ENCODE peak calls at places on chromosome 4, in seven cellular contexts. C is SK-N-SH, X is HCT116, G is HepG2, M is Panc1, B is K562, P is GM12878. H is an unnamed sample.
A peak's percentile ranks its signal among the peaks of the same experiment; 100 is the strongest.

GRCh38 chr4:19700951-19701350 is 550.8 kb upstream of the SLIT2 start:
- DNase-seq in C (no peak), X (no peak), G (no peak), M (no peak), B (no peak), P (no peak), H (no peak)

GRCh38 chr4:76214269-76214628 is 625 bp upstream of the SCARB2 start:
- DNase-seq in C (no peak), X (no peak), G (no peak), M (no peak), B (no peak), P (no peak), H (no peak)

GRCh38 chr4:38449506-38450174 is 214.4 kb upstream of the KLF3 start:
- DNase-seq in C (no peak), X (no peak), G (peak; percentile 51), M (no peak), B (no peak), P (no peak), H (no peak)

GRCh38 chr4:11698846-11699590 is 270.3 kb upstream of the HS3ST1 start:
- DNase-seq in C (no peak), X (peak; percentile 95), G (no peak), M (no peak), B (no peak), P (no peak), H (no peak)

GRCh38 chr4:146998157-146998556 is 52.5 kb upstream of the TTC29 start:
- DNase-seq in C (no peak), X (no peak), G (no peak), M (no peak), B (no peak), P (no peak), H (no peak)

GRCh38 chr4:56049428-56050212 is 100.9 kb downstream of the CEP135 start:
- DNase-seq in C (peak; percentile 69), X (peak; percentile 19), G (no peak), M (no peak), B (peak; percentile 13), P (no peak), H (peak; percentile 21)

GRCh38 chr4:1752284-1753041 is 31.1 kb downstream of the TACC3 start:
- DNase-seq in C (no peak), X (no peak), G (peak; percentile 69), M (no peak), B (peak; percentile 59), P (no peak), H (no peak)

GRCh38 chr4:85407546-85407945 is 67.4 kb upstream of the ARHGAP24 start:
- DNase-seq in C (no peak), X (no peak), G (no peak), M (no peak), B (no peak), P (no peak), H (no peak)

GRCh38 chr4:53558061-53558801 is 33.1 kb downstream of the LNX1 start:
- DNase-seq in C (no peak), X (no peak), G (no peak), M (no peak), B (no peak), P (no peak), H (no peak)

GRCh38 chr4:142743071-142743825 is 102.9 kb downstream of the INPP4B start:
- DNase-seq in C (no peak), X (no peak), G (no peak), M (no peak), B (no peak), P (no peak), H (no peak)

GRCh38 chr4:2432991-2433530 is 14.3 kb downstream of the CFAP99 start:
- DNase-seq in C (no peak), X (no peak), G (no peak), M (no peak), B (peak; percentile 53), P (no peak), H (no peak)

GRCh38 chr4:64272432-64272831 is 136.8 kb downstream of the TECRL start:
- DNase-seq in C (no peak), X (no peak), G (no peak), M (no peak), B (no peak), P (no peak), H (no peak)

GRCh38 chr4:163166041-163166579 is 580 bp downstream of the NAF1 start:
- DNase-seq in C (peak; percentile 75), X (no peak), G (peak; percentile 26), M (no peak), B (peak; percentile 52), P (no peak), H (peak; percentile 77)

GRCh38 chr4:24805566-24805965 is 10.2 kb downstream of the SOD3 start:
- DNase-seq in C (no peak), X (no peak), G (no peak), M (no peak), B (peak; percentile 18), P (no peak), H (no peak)

GRCh38 chr4:40204507-40205258 is 7.9 kb downstream of the RHOH start:
- DNase-seq in C (no peak), X (no peak), G (no peak), M (no peak), B (no peak), P (no peak), H (no peak)

GRCh38 chr4:169724251-169724650 is 33.5 kb downstream of the HPF1 start:
- DNase-seq in C (no peak), X (no peak), G (no peak), M (no peak), B (no peak), P (no peak), H (no peak)

GRCh38 chr4:176635372-176636261 is 157.1 kb downstream of the VEGFC start:
- DNase-seq in C (no peak), X (no peak), G (no peak), M (peak; percentile 10), B (no peak), P (no peak), H (no peak)

GRCh38 chr4:103786014-103786413 is 66.2 kb upstream of the TACR3 start:
- DNase-seq in C (peak; percentile 16), X (peak; percentile 56), G (peak; percentile 64), M (peak; percentile 20), B (peak; percentile 12), P (peak; percentile 17), H (no peak)

GRCh38 chr4:24768604-24769003 is 26.8 kb upstream of the SOD3 start:
- DNase-seq in C (no peak), X (no peak), G (no peak), M (no peak), B (no peak), P (no peak), H (no peak)

GRCh38 chr4:64230709-64231310 is 178.4 kb downstream of the TECRL start:
- DNase-seq in C (peak; percentile 3), X (peak; percentile 8), G (no peak), M (no peak), B (peak; percentile 9), P (no peak), H (no peak)

GRCh38 chr4:8863759-8864682 is 7.6 kb downstream of the HMX1 start:
- DNase-seq in C (no peak), X (no peak), G (no peak), M (no peak), B (no peak), P (no peak), H (no peak)

GRCh38 chr4:8866828-8867623 is 4.6 kb downstream of the HMX1 start:
- DNase-seq in C (no peak), X (no peak), G (no peak), M (no peak), B (no peak), P (no peak), H (no peak)

GRCh38 chr4:8864912-8865680 is 6.5 kb downstream of the HMX1 start:
- DNase-seq in C (no peak), X (no peak), G (no peak), M (no peak), B (no peak), P (no peak), H (no peak)

GRCh38 chr4:8866421-8866820 is 5.2 kb downstream of the HMX1 start:
- DNase-seq in C (no peak), X (no peak), G (no peak), M (no peak), B (no peak), P (no peak), H (no peak)

GRCh38 chr4:8865681-8866310 is 5.8 kb downstream of the HMX1 start:
- DNase-seq in C (no peak), X (no peak), G (no peak), M (no peak), B (no peak), P (no peak), H (no peak)
- H3K4me1 ChIP-seq in C (no peaks in the 10 kb centered on the region), X (no peaks in the 10 kb centered on the region), G (no peaks in the 10 kb centered on the region), M (no peaks in the 10 kb centered on the region), B (no peaks in the 10 kb centered on the region), P (no peaks in the 10 kb centered on the region), H (peaks cover 21% of the 10 kb centered on the region)

GRCh38 chr4:110634320-110635154 is 11.7 kb upstream of the PITX2 start:
- DNase-seq in C (no peak), X (no peak), G (no peak), M (no peak), B (no peak), P (no peak), H (no peak)

GRCh38 chr4:110635155-110635479 is 12.2 kb upstream of the PITX2 start:
- DNase-seq in C (no peak), X (no peak), G (no peak), M (no peak), B (no peak), P (no peak), H (no peak)

GRCh38 chr4:110637408-110638131 is 14.7 kb upstream of the PITX2 start:
- DNase-seq in C (no peak), X (no peak), G (no peak), M (no peak), B (no peak), P (no peak), H (peak; percentile 75)

GRCh38 chr4:110636677-110637407 is 14.0 kb upstream of the PITX2 start:
- DNase-seq in C (no peak), X (peak; percentile 57), G (no peak), M (no peak), B (no peak), P (no peak), H (no peak)

DNA sequence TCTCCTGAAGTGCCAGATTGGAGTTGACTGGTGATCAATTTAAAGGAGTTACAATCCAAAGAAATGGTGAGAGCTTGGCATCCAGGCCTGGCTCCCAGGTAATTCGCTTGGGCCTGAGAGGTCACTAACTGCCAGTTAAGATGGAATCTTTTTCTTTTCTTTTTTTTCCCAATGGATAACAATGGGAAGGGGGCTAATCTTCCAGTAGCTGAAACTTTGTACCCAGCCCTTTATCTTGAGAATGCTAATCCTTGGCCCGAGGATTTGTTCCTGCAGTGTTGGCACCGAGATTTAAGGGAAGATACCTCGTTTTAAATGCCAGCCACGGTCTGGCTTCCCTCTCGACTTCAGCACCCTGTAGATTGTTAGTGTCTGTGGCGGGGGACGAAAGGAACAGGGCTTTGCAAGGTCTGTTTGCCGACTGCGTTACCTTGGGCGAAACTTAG is 13.4 kb upstream of the PITX2 start:
- DNase-seq in C (no peak), X (peak; percentile 23), G (no peak), M (no peak), B (no peak), P (no peak), H (no peak)
- TF ChIP-seq SIN3A in C (no peak), X (no peak), G (no peak), M (no peak), B (no peak), P (no peak), H (no peak)

GRCh38 chr4:125315571-125316390 is 1.0 kb downstream of the FAT4 start:
- DNase-seq in C (peak; percentile 69), X (no peak), G (peak; percentile 18), M (no peak), B (no peak), P (no peak), H (peak; percentile 76)
- H3K4me1 ChIP-seq in C (peaks cover 5% of the 10 kb centered on the region), X (peaks cover 15% of the 10 kb centered on the region), G (peaks cover 20% of the 10 kb centered on the region), M (peaks cover 18% of the 10 kb centered on the region), B (no peaks in the 10 kb centered on the region), P (no peaks in the 10 kb centered on the region), H (peaks cover 17% of the 10 kb centered on the region)

GRCh38 chr4:186949847-186950246 is 226.2 kb upstream of the FAT1 start:
- DNase-seq in C (no peak), X (no peak), G (no peak), M (no peak), B (no peak), P (no peak), H (no peak)
- TF ChIP-seq SIN3A in C (no peak), X (no peak), G (no peak), M (no peak), B (no peak), P (no peak), H (no peak)

H was measured in H1.